ENCODE peak calls at places on chromosomes 16 and 17, in seven cellular contexts. L, W, Y, I, R, A and Z are unnamed samples.
A peak's percentile ranks its signal among the peaks of the same experiment; 100 is the strongest.

GRCh38 chr17:39181303-39181702 is 15.3 kb upstream of the ARL5C start:
- DNase-seq in L (no peak), W (no peak), Y (no peak), I (no peak), R (no peak), A (no peak), Z (no peak)

GRCh38 chr17:75650874-75651273 is 16.1 kb downstream of the RECQL5 start:
- DNase-seq in L (peak; percentile 41), W (no peak), Y (no peak), I (no peak), R (no peak), A (no peak), Z (no peak)

GRCh38 chr17:73611630-73612029 is 32.6 kb downstream of the SDK2 start:
- DNase-seq in L (no peak), W (no peak), Y (no peak), I (no peak), R (no peak), A (no peak), Z (no peak)

GRCh38 chr17:69142473-69142802 is 743 bp upstream of the ABCA6 start:
- DNase-seq in L (no peak), W (peak; percentile 77), Y (no peak), I (peak; percentile 13), R (no peak), A (peak; percentile 25), Z (no peak)

GRCh38 chr17:28643979-28644781 is 778 bp downstream of the BLTP2 start:
- DNase-seq in L (no peak), W (peak; percentile 83), Y (peak; percentile 39), I (peak; percentile 71), R (no peak), A (peak; percentile 34), Z (no peak)

GRCh38 chr17:60392845-60393702 is 1.1 kb upstream of the USP32 start:
- DNase-seq in L (no peak), W (peak; percentile 70), Y (peak; percentile 52), I (peak; percentile 75), R (peak; percentile 11), A (peak; percentile 52), Z (no peak)

GRCh38 chr17:60326702-60327101 is 65.2 kb downstream of the USP32 start:
- DNase-seq in L (no peak), W (no peak), Y (no peak), I (no peak), R (no peak), A (no peak), Z (no peak)

GRCh38 chr16:23863511-23864422 is 28.0 kb downstream of the PRKCB start:
- DNase-seq in L (no peak), W (no peak), Y (no peak), I (no peak), R (peak; percentile 68), A (no peak), Z (no peak)

GRCh38 chr17:38464723-38465419 is 36.6 kb downstream of the ARHGAP23 start:
- DNase-seq in L (peak; percentile 96), W (peak; percentile 98), Y (peak; percentile 75), I (peak; percentile 52), R (no peak), A (peak; percentile 85), Z (no peak)

GRCh38 chr17:32494621-32495346 is 8.0 kb downstream of the CDK5R1 start:
- DNase-seq in L (no peak), W (no peak), Y (no peak), I (no peak), R (no peak), A (no peak), Z (no peak)

GRCh38 chr16:27811881-27812280 is 251.6 kb downstream of the GSG1L start:
- DNase-seq in L (peak; percentile 47), W (no peak), Y (no peak), I (no peak), R (no peak), A (no peak), Z (no peak)

GRCh38 chr16:54657058-54657708 is 273.5 kb upstream of the IRX5 start:
- DNase-seq in L (no peak), W (peak; percentile 76), Y (peak; percentile 16), I (peak; percentile 55), R (no peak), A (peak; percentile 99), Z (no peak)

GRCh38 chr16:5604770-5605169 is 507.2 kb upstream of the EEF2KMT start:
- DNase-seq in L (no peak), W (no peak), Y (no peak), I (no peak), R (no peak), A (no peak), Z (no peak)

GRCh38 chr17:13704333-13704732 is 102.6 kb upstream of the HS3ST3A1 start:
- DNase-seq in L (no peak), W (peak; percentile 86), Y (no peak), I (no peak), R (no peak), A (peak; percentile 38), Z (no peak)

GRCh38 chr16:25896412-25896811 is 204.7 kb downstream of the HS3ST4 start:
- DNase-seq in L (no peak), W (no peak), Y (no peak), I (peak; percentile 63), R (no peak), A (no peak), Z (no peak)

GRCh38 chr17:50527155-50527762 is 5.3 kb upstream of the EPN3 start:
- DNase-seq in L (no peak), W (no peak), Y (no peak), I (no peak), R (no peak), A (no peak), Z (no peak)

GRCh38 chr16:48958681-48959080 is 323.0 kb downstream of the CBLN1 start:
- DNase-seq in L (no peak), W (no peak), Y (no peak), I (no peak), R (no peak), A (no peak), Z (no peak)

DNA sequence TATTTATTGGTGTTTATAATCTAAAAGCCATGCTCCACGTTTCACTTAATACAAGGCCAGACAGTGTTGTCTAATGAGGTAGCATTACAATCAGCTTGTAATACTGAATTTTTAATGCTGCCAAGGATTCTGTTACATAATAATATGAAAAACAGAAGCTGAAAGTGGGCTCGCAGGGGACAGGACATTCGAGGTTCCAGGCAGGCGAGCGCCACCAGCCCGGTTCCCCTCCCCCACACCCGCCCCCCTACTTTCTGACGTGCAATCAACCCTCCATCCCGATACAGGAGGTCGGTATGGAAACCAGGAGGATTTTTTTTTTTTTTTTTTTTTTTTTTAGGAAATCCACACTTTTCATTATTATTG is 6.2 kb upstream of the ZFHX3 start:
- DNase-seq in L (no peak), W (no peak), Y (no peak), I (no peak), R (no peak), A (no peak), Z (no peak)
- H3K4me1 ChIP-seq in L (no peaks in the 10 kb centered on the region), W (peaks cover 31% of the 10 kb centered on the region), Y (peaks cover 72% of the 10 kb centered on the region), I (peaks cover 63% of the 10 kb centered on the region), R (no peaks in the 10 kb centered on the region), A (peaks cover 38% of the 10 kb centered on the region), Z (no peaks in the 10 kb centered on the region)

GRCh38 chr17:70405492-70406220 is 236.3 kb downstream of the KCNJ2 start:
- DNase-seq in L (no peak), W (peak; percentile 93), Y (no peak), I (peak; percentile 21), R (no peak), A (peak; percentile 93), Z (no peak)
- H3K9me3 ChIP-seq in L (no peaks in the 10 kb centered on the region), W (no peaks in the 10 kb centered on the region), Y (no peaks in the 10 kb centered on the region), I (no peaks in the 10 kb centered on the region), R (no peaks in the 10 kb centered on the region), A (no peaks in the 10 kb centered on the region), Z (no peaks in the 10 kb centered on the region)

DNA sequence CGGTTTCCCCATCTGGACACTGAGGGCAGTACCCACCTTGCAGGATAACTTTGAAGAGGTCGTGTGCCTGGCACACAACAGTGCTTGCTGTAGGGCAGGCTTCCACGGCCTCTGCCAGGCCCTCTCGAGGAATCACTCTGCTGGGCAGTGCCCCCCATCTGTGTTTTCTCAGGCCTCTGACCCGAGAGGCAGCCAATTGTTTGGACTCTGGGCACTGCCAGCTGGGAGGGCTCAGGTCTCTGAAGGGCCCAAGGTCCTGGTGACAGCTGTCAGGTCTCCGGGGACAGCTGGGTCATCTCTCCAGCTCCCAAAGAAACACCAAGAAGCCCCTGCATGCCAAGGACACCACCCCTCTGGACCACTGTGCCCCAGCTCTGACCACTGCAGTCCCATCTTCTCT is 1.0 kb upstream of the RAB26 start:
- DNase-seq in L (no peak), W (no peak), Y (no peak), I (no peak), R (no peak), A (no peak), Z (no peak)
- H3K27ac ChIP-seq in L (no peak overlapping the region), W (no peak overlapping the region), Y (peak overlapping the region; percentile 100), I (peak overlapping the region; percentile 89), R (no peak overlapping the region), A (no peak overlapping the region), Z (no peak overlapping the region)

DNA sequence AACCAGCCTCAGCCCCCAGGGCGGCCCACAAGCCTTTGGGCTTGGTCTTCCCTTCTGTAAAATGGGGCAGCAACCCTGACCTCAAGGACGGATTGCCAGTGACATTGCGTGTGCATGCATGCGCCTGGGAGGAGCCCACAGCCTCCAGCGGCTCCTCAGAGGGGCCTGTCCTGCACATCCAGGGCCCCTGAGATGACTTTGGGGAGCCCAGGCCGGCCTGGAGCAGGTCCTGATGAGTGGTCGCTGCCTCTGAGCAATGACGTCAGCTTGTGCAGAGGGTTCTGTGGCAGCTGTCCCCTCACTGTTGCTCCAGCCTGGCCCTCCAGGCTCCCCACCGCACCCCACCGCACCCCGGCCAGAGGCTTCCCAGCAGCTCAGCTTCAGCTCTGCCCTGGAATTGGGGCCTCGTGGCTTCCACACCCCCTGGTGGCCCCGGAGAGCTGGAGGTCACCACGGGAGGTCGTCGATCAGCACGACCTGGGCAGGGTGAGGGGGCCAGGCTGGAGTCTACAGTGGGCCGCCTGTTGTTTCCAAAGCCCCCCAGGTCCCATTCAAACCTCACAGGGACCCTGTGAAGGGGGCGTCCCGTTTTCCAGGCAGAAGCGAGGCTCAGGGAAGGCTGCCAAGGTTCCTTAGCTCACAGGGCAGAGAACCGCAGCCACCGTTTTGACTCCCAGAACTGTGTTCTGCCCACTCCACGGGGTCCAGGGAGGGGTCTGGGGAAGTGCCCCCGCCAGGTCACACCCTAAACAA is 341.8 kb downstream of the SEC14L1 start:
- DNase-seq in L (no peak), W (no peak), Y (no peak), I (no peak), R (no peak), A (no peak), Z (no peak)
- H3K4me1 ChIP-seq in L (no peaks in the 10 kb centered on the region), W (peaks cover 10% of the 10 kb centered on the region), Y (peaks cover 19% of the 10 kb centered on the region), I (peaks cover 2% of the 10 kb centered on the region), R (peaks cover 21% of the 10 kb centered on the region), A (peaks cover 31% of the 10 kb centered on the region), Z (peaks cover 80% of the 10 kb centered on the region)

GRCh38 chr17:22461460-22462145 is 769.3 kb downstream of the KCNJ18 start:
- DNase-seq in L (no peak), W (no peak), Y (no peak), I (no peak), R (no peak), A (no peak), Z (no peak)
- H3K9me3 ChIP-seq in L (no peaks in the 10 kb centered on the region), W (no peaks in the 10 kb centered on the region), Y (no peaks in the 10 kb centered on the region), I (no peaks in the 10 kb centered on the region), R (no peaks in the 10 kb centered on the region), A (peaks cover 29% of the 10 kb centered on the region), Z (no peaks in the 10 kb centered on the region)